ENCODE peak calls at places on chromosomes 6 and 20, in six cellular contexts. One of them, this sample, is unnamed.

GRCh38 chr20:62744761-62745160 is 36.1 kb downstream of the NTSR1 start:
- DNase-seq in mucosa of descending colon: no peak
- DNase-seq in natural killer cell: no peak
- DNase-seq in GM12878: no peak
- DNase-seq in GM12865: no peak
- DNase-seq in psoas muscle: peak
- DNase-seq in this sample: no peak

GRCh38 chr6:63066053-63066704 is 145.1 kb upstream of the FKBP1C start:
- DNase-seq in mucosa of descending colon: no peak
- DNase-seq in natural killer cell: no peak
- DNase-seq in GM12878: no peak
- DNase-seq in GM12865: peak
- DNase-seq in psoas muscle: no peak
- DNase-seq in this sample: peak

GRCh38 chr6:151690303-151690702 is 117.2 kb upstream of the ESR1 start:
- DNase-seq in mucosa of descending colon: no peak
- DNase-seq in natural killer cell: no peak
- DNase-seq in GM12878: peak
- DNase-seq in GM12865: peak
- DNase-seq in psoas muscle: no peak
- DNase-seq in this sample: no peak

GRCh38 chr6:2562721-2563120 is 188.0 kb downstream of the MYLK4 start:
- DNase-seq in mucosa of descending colon: no peak
- DNase-seq in natural killer cell: no peak
- DNase-seq in GM12878: no peak
- DNase-seq in GM12865: no peak
- DNase-seq in psoas muscle: no peak
- DNase-seq in this sample: no peak

GRCh38 chr6:91483415-91483814 is 896.5 kb upstream of the MAP3K7 start:
- DNase-seq in mucosa of descending colon: no peak
- DNase-seq in natural killer cell: no peak
- DNase-seq in GM12878: no peak
- DNase-seq in GM12865: peak
- DNase-seq in psoas muscle: no peak
- DNase-seq in this sample: no peak

GRCh38 chr6:139625081-139625939 is 250.9 kb upstream of the CITED2 start:
- DNase-seq in mucosa of descending colon: no peak
- DNase-seq in natural killer cell: no peak
- DNase-seq in GM12878: no peak
- DNase-seq in GM12865: no peak
- DNase-seq in psoas muscle: no peak
- DNase-seq in this sample: no peak

GRCh38 chr20:62501801-62502495 is 26.2 kb upstream of the GATA5 start:
- DNase-seq in mucosa of descending colon: no peak
- DNase-seq in natural killer cell: no peak
- DNase-seq in GM12878: peak
- DNase-seq in GM12865: peak
- DNase-seq in psoas muscle: no peak
- DNase-seq in this sample: peak

GRCh38 chr6:74964871-74965441 is 240.9 kb downstream of the COL12A1 start:
- DNase-seq in mucosa of descending colon: no peak
- DNase-seq in natural killer cell: no peak
- DNase-seq in GM12878: no peak
- DNase-seq in GM12865: no peak
- DNase-seq in psoas muscle: no peak
- DNase-seq in this sample: no peak

GRCh38 chr20:39611901-39612300 is 649.8 kb downstream of the DHX35 start:
- DNase-seq in mucosa of descending colon: no peak
- DNase-seq in natural killer cell: no peak
- DNase-seq in GM12878: no peak
- DNase-seq in GM12865: no peak
- DNase-seq in psoas muscle: no peak
- DNase-seq in this sample: no peak

GRCh38 chr20:51489611-51490010 is 52.9 kb downstream of the NFATC2 start:
- DNase-seq in mucosa of descending colon: no peak
- DNase-seq in natural killer cell: no peak
- DNase-seq in GM12878: no peak
- DNase-seq in GM12865: no peak
- DNase-seq in psoas muscle: no peak
- DNase-seq in this sample: no peak

GRCh38 chr20:57772349-57772964 is 62.6 kb upstream of the PMEPA1 start:
- DNase-seq in mucosa of descending colon: no peak
- DNase-seq in natural killer cell: no peak
- DNase-seq in GM12878: no peak
- DNase-seq in GM12865: peak
- DNase-seq in psoas muscle: no peak
- DNase-seq in this sample: no peak

GRCh38 chr6:14638562-14638931 is 521.0 kb downstream of the CD83 start:
- DNase-seq in mucosa of descending colon: no peak
- DNase-seq in natural killer cell: no peak
- DNase-seq in GM12878: no peak
- DNase-seq in GM12865: no peak
- DNase-seq in psoas muscle: no peak
- DNase-seq in this sample: no peak

GRCh38 chr6:830667-831327 is 137.9 kb upstream of the EXOC2 start:
- DNase-seq in mucosa of descending colon: no peak
- DNase-seq in natural killer cell: no peak
- DNase-seq in GM12878: no peak
- DNase-seq in GM12865: no peak
- DNase-seq in psoas muscle: no peak
- DNase-seq in this sample: no peak

GRCh38 chr6:10112871-10113584 is 301.8 kb downstream of the TFAP2A start:
- DNase-seq in mucosa of descending colon: no peak
- DNase-seq in natural killer cell: no peak
- DNase-seq in GM12878: no peak
- DNase-seq in GM12865: no peak
- DNase-seq in psoas muscle: no peak
- DNase-seq in this sample: no peak

GRCh38 chr20:33933469-33933909 is 60.2 kb upstream of the RALY start:
- DNase-seq in mucosa of descending colon: peak
- DNase-seq in natural killer cell: peak
- DNase-seq in GM12878: no peak
- DNase-seq in GM12865: peak
- DNase-seq in psoas muscle: peak
- DNase-seq in this sample: peak

GRCh38 chr6:103236923-103237322 is 1622.8 kb downstream of the HACE1 start:
- DNase-seq in mucosa of descending colon: no peak
- DNase-seq in natural killer cell: no peak
- DNase-seq in GM12878: no peak
- DNase-seq in GM12865: no peak
- DNase-seq in psoas muscle: no peak
- DNase-seq in this sample: no peak

GRCh38 chr20:45358282-45359068 is 4.5 kb upstream of the SYS1 start:
- DNase-seq in mucosa of descending colon: no peak
- DNase-seq in natural killer cell: no peak
- DNase-seq in GM12878: no peak
- DNase-seq in GM12865: no peak
- DNase-seq in psoas muscle: peak
- DNase-seq in this sample: no peak

GRCh38 chr6:74249658-74250057 is 553.7 kb downstream of the CD109 start:
- DNase-seq in mucosa of descending colon: no peak
- DNase-seq in natural killer cell: no peak
- DNase-seq in GM12878: peak
- DNase-seq in GM12865: no peak
- DNase-seq in psoas muscle: no peak
- DNase-seq in this sample: no peak

GRCh38 chr6:2817778-2818443 is 23.8 kb downstream of the SERPINB1 start:
- DNase-seq in mucosa of descending colon: no peak
- DNase-seq in natural killer cell: no peak
- DNase-seq in GM12878: no peak
- DNase-seq in GM12865: no peak
- DNase-seq in psoas muscle: no peak
- DNase-seq in this sample: no peak

GRCh38 chr6:157034433-157035230 is 257.5 kb downstream of the ARID1B start:
- DNase-seq in mucosa of descending colon: no peak
- DNase-seq in natural killer cell: no peak
- DNase-seq in GM12878: no peak
- DNase-seq in GM12865: peak
- DNase-seq in psoas muscle: no peak
- DNase-seq in this sample: peak

GRCh38 chr6:144062757-144063156 is 32.6 kb downstream of the SF3B5 start:
- DNase-seq in mucosa of descending colon: no peak
- DNase-seq in natural killer cell: no peak
- DNase-seq in GM12878: no peak
- DNase-seq in GM12865: no peak
- DNase-seq in psoas muscle: no peak
- DNase-seq in this sample: no peak

GRCh38 chr6:85390775-85391174 is 59.1 kb upstream of the NT5E start:
- DNase-seq in mucosa of descending colon: no peak
- DNase-seq in natural killer cell: no peak
- DNase-seq in GM12878: no peak
- DNase-seq in GM12865: no peak
- DNase-seq in psoas muscle: no peak
- DNase-seq in this sample: no peak

GRCh38 chr20:5214826-5215225 is 88.0 kb downstream of the CDS2 start:
- DNase-seq in mucosa of descending colon: no peak
- DNase-seq in natural killer cell: no peak
- DNase-seq in GM12878: no peak
- DNase-seq in GM12865: no peak
- DNase-seq in psoas muscle: no peak
- DNase-seq in this sample: no peak

GRCh38 chr6:53309059-53309896 is 39.5 kb downstream of the ELOVL5 start:
- DNase-seq in mucosa of descending colon: no peak
- DNase-seq in natural killer cell: no peak
- DNase-seq in GM12878: peak
- DNase-seq in GM12865: peak
- DNase-seq in psoas muscle: no peak
- DNase-seq in this sample: peak

GRCh38 chr6:74369556-74369993 is 673.6 kb downstream of the CD109 start:
- DNase-seq in mucosa of descending colon: no peak
- DNase-seq in natural killer cell: no peak
- DNase-seq in GM12878: no peak
- DNase-seq in GM12865: no peak
- DNase-seq in psoas muscle: no peak
- DNase-seq in this sample: no peak

GRCh38 chr6:41562633-41562975 is 16.4 kb downstream of the FOXP4 start:
- DNase-seq in mucosa of descending colon: no peak
- DNase-seq in natural killer cell: no peak
- DNase-seq in GM12878: no peak
- DNase-seq in GM12865: no peak
- DNase-seq in psoas muscle: no peak
- DNase-seq in this sample: no peak

GRCh38 chr20:53655909-53656652 is 62.4 kb upstream of the ZNF217 start:
- DNase-seq in mucosa of descending colon: no peak
- DNase-seq in natural killer cell: no peak
- DNase-seq in GM12878: no peak
- DNase-seq in GM12865: peak
- DNase-seq in psoas muscle: no peak
- DNase-seq in this sample: peak

GRCh38 chr20:15396900-15397299 is 1059.5 kb upstream of the FLRT3 start:
- DNase-seq in mucosa of descending colon: no peak
- DNase-seq in natural killer cell: no peak
- DNase-seq in GM12878: no peak
- DNase-seq in GM12865: no peak
- DNase-seq in psoas muscle: no peak
- DNase-seq in this sample: no peak

GRCh38 chr6:44453146-44453545 is 65.6 kb downstream of the CDC5L start:
- DNase-seq in mucosa of descending colon: no peak
- DNase-seq in natural killer cell: no peak
- DNase-seq in GM12878: no peak
- DNase-seq in GM12865: no peak
- DNase-seq in psoas muscle: no peak
- DNase-seq in this sample: no peak

GRCh38 chr6:73157870-73158269 is 67.4 kb downstream of the KHDC1L start:
- DNase-seq in mucosa of descending colon: no peak
- DNase-seq in natural killer cell: no peak
- DNase-seq in GM12878: no peak
- DNase-seq in GM12865: no peak
- DNase-seq in psoas muscle: no peak
- DNase-seq in this sample: no peak

GRCh38 chr20:63520939-63521601 is 505 bp downstream of the PPDPF start:
- DNase-seq in mucosa of descending colon: peak
- DNase-seq in natural killer cell: peak
- DNase-seq in GM12878: no peak
- DNase-seq in GM12865: peak
- DNase-seq in psoas muscle: peak
- DNase-seq in this sample: peak

GRCh38 chr6:56549014-56549413 is 93.7 kb downstream of the DST start:
- DNase-seq in mucosa of descending colon: no peak
- DNase-seq in natural killer cell: no peak
- DNase-seq in GM12878: no peak
- DNase-seq in GM12865: no peak
- DNase-seq in psoas muscle: no peak
- DNase-seq in this sample: no peak
- TF ChIP-seq CTCF in mucosa of descending colon: no peak
- TF ChIP-seq CTCF in natural killer cell: no peak
- TF ChIP-seq CTCF in GM12878: peak
- TF ChIP-seq CTCF in GM12865: no peak
- TF ChIP-seq CTCF in psoas muscle: no peak
- TF ChIP-seq CTCF in this sample: peak

GRCh38 chr6:129980821-129981220 is 37.6 kb upstream of the L3MBTL3 start:
- DNase-seq in mucosa of descending colon: no peak
- DNase-seq in natural killer cell: no peak
- DNase-seq in GM12878: no peak
- DNase-seq in GM12865: no peak
- DNase-seq in psoas muscle: no peak
- DNase-seq in this sample: no peak
- TF ChIP-seq CTCF in mucosa of descending colon: no peak
- TF ChIP-seq CTCF in natural killer cell: no peak
- TF ChIP-seq CTCF in GM12878: no peak
- TF ChIP-seq CTCF in GM12865: no peak
- TF ChIP-seq CTCF in psoas muscle: no peak
- TF ChIP-seq CTCF in this sample: no peak

GRCh38 chr20:290081-290831 is at the start of gene C20orf96:
- DNase-seq in mucosa of descending colon: peak
- DNase-seq in natural killer cell: peak
- DNase-seq in GM12878: peak
- DNase-seq in GM12865: peak
- DNase-seq in psoas muscle: peak
- DNase-seq in this sample: peak
- TF ChIP-seq CTCF in mucosa of descending colon: peak
- TF ChIP-seq CTCF in natural killer cell: no peak
- TF ChIP-seq CTCF in GM12878: no peak
- TF ChIP-seq CTCF in GM12865: peak
- TF ChIP-seq CTCF in psoas muscle: peak
- TF ChIP-seq CTCF in this sample: peak

DNA sequence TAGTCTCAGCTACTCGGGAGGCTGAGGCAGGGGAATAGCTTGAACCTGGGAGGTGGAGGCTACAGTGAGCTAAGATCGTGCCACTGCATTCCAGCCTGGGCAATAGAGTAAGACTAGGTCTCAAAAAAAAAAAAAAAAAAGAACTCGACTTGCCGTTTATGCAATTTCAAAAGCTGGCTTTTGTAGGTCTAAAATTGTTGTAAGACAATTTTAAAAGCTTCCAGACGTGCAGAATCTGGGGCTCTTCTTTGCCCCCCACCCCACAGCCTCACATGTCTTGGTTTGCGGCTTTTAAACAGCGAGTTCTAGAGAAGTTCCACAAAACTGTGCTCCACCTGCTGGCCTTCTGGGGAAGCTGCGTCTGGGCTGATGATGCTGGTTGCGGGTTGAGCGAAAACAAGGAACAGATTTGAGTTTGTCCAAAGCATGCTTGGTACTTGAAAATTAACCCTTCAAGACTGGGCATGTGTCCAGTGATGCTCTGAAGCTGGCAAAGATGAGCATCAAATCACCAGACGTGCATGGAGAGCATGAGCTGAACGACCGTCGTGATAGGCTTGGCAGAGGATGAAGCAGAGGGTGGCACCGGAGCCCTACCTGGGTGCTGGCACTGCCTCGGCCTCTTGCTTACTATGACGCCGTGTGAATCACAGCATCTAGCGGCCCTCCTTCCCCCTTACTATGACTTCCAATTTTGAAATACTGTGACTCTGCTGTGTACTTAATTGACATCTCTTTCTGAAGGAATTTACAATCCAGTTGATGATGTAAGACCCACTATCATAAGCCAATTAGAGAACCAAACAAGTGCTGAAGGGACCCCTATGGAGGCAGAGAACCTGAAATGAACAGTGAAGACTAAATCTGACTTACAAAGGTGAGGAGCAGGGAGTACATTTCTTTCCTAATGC is 171.4 kb downstream of the GMPR start:
- DNase-seq in mucosa of descending colon: peak
- DNase-seq in natural killer cell: peak
- DNase-seq in GM12878: no peak
- DNase-seq in GM12865: peak
- DNase-seq in psoas muscle: peak
- DNase-seq in this sample: peak
- TF ChIP-seq CTCF in mucosa of descending colon: peak
- TF ChIP-seq CTCF in natural killer cell: peak
- TF ChIP-seq CTCF in GM12878: peak
- TF ChIP-seq CTCF in GM12865: peak
- TF ChIP-seq CTCF in psoas muscle: peak
- TF ChIP-seq CTCF in this sample: peak